ENCODE peak calls at places on chromosomes 3 and 15, in six cellular contexts. R is IMR-90, S is choroid plexus epithelial cell, N is cardiac fibroblast, P is ascending aorta, T is GM06990. K is an unnamed sample.
A peak's percentile ranks its signal among the peaks of the same experiment; 100 is the strongest.

GRCh38 chr3:189361103-189361835 is 189.5 kb downstream of the TPRG1 start:
- DNase-seq in R (no peak), S (no peak), N (no peak), P (no peak), T (no peak), K (no peak)

GRCh38 chr3:127676921-127677351 is 4.2 kb downstream of the ABTB1 start:
- DNase-seq in R (no peak), S (no peak), N (no peak), P (no peak), T (no peak), K (no peak)

GRCh38 chr15:57662802-57663201 is 43.7 kb upstream of the POLR2M start:
- DNase-seq in R (no peak), S (no peak), N (no peak), P (no peak), T (no peak), K (no peak)

GRCh38 chr3:96202181-96202580 is 612.2 kb upstream of the EPHA6 start:
- DNase-seq in R (no peak), S (no peak), N (no peak), P (no peak), T (no peak), K (no peak)

GRCh38 chr3:115248274-115248673 is 101.2 kb upstream of the ZBTB20 start:
- DNase-seq in R (peak; percentile 73), S (no peak), N (peak; percentile 21), P (no peak), T (no peak), K (no peak)

GRCh38 chr15:38610748-38611147 is 46.1 kb upstream of the RASGRP1 start:
- DNase-seq in R (no peak), S (no peak), N (no peak), P (no peak), T (no peak), K (no peak)

GRCh38 chr3:69901802-69902201 is 97.7 kb upstream of the SAMMSON start:
- DNase-seq in R (no peak), S (no peak), N (no peak), P (no peak), T (no peak), K (no peak)

GRCh38 chr3:69207036-69207435 is 84.6 kb upstream of the LMOD3 start:
- DNase-seq in R (no peak), S (no peak), N (no peak), P (no peak), T (no peak), K (no peak)

GRCh38 chr3:123861081-123861836 is 22.9 kb downstream of the MYLK start:
- DNase-seq in R (no peak), S (no peak), N (no peak), P (no peak), T (no peak), K (no peak)

GRCh38 chr15:71278989-71279756 is 163.9 kb downstream of the THSD4 start:
- DNase-seq in R (peak; percentile 97), S (peak; percentile 99), N (peak; percentile 97), P (peak; percentile 31), T (no peak), K (peak; percentile 90)

GRCh38 chr15:39672666-39673065 is 91.8 kb downstream of the THBS1 start:
- DNase-seq in R (no peak), S (no peak), N (no peak), P (no peak), T (no peak), K (no peak)

GRCh38 chr3:186985713-186986364 is 55.5 kb downstream of the ST6GAL1 start:
- DNase-seq in R (no peak), S (no peak), N (peak; percentile 23), P (no peak), T (peak; percentile 35), K (no peak)

GRCh38 chr3:106120334-106120733 is 251.5 kb upstream of the CBLB start:
- DNase-seq in R (peak; percentile 70), S (peak; percentile 34), N (peak; percentile 49), P (no peak), T (no peak), K (no peak)

GRCh38 chr3:32472716-32473115 is 29.9 kb downstream of the CMTM6 start:
- DNase-seq in R (no peak), S (no peak), N (no peak), P (no peak), T (no peak), K (no peak)

GRCh38 chr15:80599359-80599758 is 95.8 kb upstream of the ABHD17C start:
- DNase-seq in R (peak; percentile 86), S (peak; percentile 66), N (peak; percentile 72), P (no peak), T (no peak), K (no peak)

GRCh38 chr3:161893972-161894371 is 397.4 kb downstream of the OTOL1 start:
- DNase-seq in R (peak; percentile 88), S (peak; percentile 87), N (peak; percentile 77), P (no peak), T (no peak), K (no peak)

GRCh38 chr15:28913171-28913765 is 27.5 kb downstream of the APBA2 start:
- DNase-seq in R (peak; percentile 21), S (peak; percentile 13), N (no peak), P (no peak), T (no peak), K (peak; percentile 71)

GRCh38 chr3:15844889-15845288 is 47.1 kb upstream of the ANKRD28 start:
- DNase-seq in R (no peak), S (no peak), N (no peak), P (no peak), T (no peak), K (no peak)

GRCh38 chr15:94972314-94972713 is 741.0 kb downstream of the MCTP2 start:
- DNase-seq in R (no peak), S (peak; percentile 72), N (peak; percentile 37), P (no peak), T (no peak), K (no peak)

GRCh38 chr15:89812126-89812846 is 2.4 kb downstream of the ANPEP start:
- DNase-seq in R (no peak), S (peak; percentile 79), N (peak; percentile 58), P (peak; percentile 28), T (no peak), K (peak; percentile 95)

GRCh38 chr3:64988188-64988587 is 300.4 kb upstream of the ADAMTS9 start:
- DNase-seq in R (no peak), S (no peak), N (no peak), P (no peak), T (no peak), K (no peak)

GRCh38 chr3:64518950-64519349 is 168.8 kb downstream of the ADAMTS9 start:
- DNase-seq in R (peak; percentile 41), S (peak; percentile 66), N (peak; percentile 37), P (no peak), T (no peak), K (no peak)

GRCh38 chr15:60972301-60972700 is 256.8 kb downstream of the RORA start:
- DNase-seq in R (peak; percentile 99), S (peak; percentile 93), N (peak; percentile 55), P (no peak), T (no peak), K (no peak)

GRCh38 chr15:86654501-86654900 is 574.8 kb downstream of the AGBL1 start:
- DNase-seq in R (no peak), S (no peak), N (no peak), P (no peak), T (no peak), K (no peak)

GRCh38 chr15:86649277-86649676 is 569.6 kb downstream of the AGBL1 start:
- DNase-seq in R (no peak), S (no peak), N (no peak), P (no peak), T (no peak), K (no peak)

GRCh38 chr15:86647810-86648440 is 568.3 kb downstream of the AGBL1 start:
- DNase-seq in R (no peak), S (no peak), N (no peak), P (no peak), T (no peak), K (no peak)

GRCh38 chr15:86650084-86650483 is 570.4 kb downstream of the AGBL1 start:
- DNase-seq in R (no peak), S (no peak), N (no peak), P (no peak), T (no peak), K (no peak)

GRCh38 chr15:86653344-86654192 is 573.9 kb downstream of the AGBL1 start:
- DNase-seq in R (no peak), S (no peak), N (no peak), P (no peak), T (no peak), K (no peak)
- H3K4me3 ChIP-seq in R (no peak overlapping the region), S (no peak overlapping the region), N (no peak overlapping the region), P (no peak overlapping the region), T (no peak overlapping the region), K (no peak overlapping the region)

GRCh38 chr15:45394681-45395080 is 16.3 kb upstream of the GATM start:
- DNase-seq in R (no peak), S (no peak), N (no peak), P (no peak), T (no peak), K (no peak)

GRCh38 chr15:45397116-45397665 is 18.8 kb upstream of the GATM start:
- DNase-seq in R (no peak), S (no peak), N (no peak), P (no peak), T (no peak), K (no peak)

GRCh38 chr15:45395956-45396355 is 17.6 kb upstream of the GATM start:
- DNase-seq in R (no peak), S (no peak), N (no peak), P (no peak), T (no peak), K (no peak)

GRCh38 chr15:45391746-45392711 is 13.7 kb upstream of the GATM start:
- DNase-seq in R (no peak), S (no peak), N (no peak), P (no peak), T (peak; percentile 57), K (no peak)

DNA sequence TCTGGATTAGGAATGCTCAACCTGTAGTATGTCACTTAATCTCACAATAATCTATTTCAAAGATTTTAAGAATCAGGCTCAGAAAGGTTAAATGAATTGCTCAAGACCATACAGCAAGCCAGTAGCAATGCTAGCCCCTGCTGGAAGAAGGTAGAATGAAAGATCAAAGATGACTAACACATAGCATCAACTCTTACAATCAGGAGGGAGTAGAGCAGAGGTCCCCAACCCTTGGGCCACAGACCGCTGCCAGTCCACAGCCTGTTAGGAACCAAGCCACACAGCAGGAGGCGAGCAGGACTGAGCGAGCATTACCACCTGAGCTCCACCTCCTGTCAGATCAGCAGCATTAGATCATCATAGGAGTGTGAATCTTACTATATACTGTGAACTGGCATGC is 15.5 kb upstream of the GATM start:
- DNase-seq in R (no peak), S (peak; percentile 25), N (no peak), P (no peak), T (no peak), K (no peak)
- TF ChIP-seq CTCF in R (peak; percentile 9), S (peak; percentile 42), N (peak; percentile 29), P (no peak), T (peak; percentile 43), K (no peak)

GRCh38 chr3:81723732-81724313 is 37.6 kb downstream of the GBE1 start:
- DNase-seq in R (peak; percentile 59), S (peak; percentile 79), N (peak; percentile 69), P (no peak), T (no peak), K (no peak)
- H3K4me3 ChIP-seq in R (no peak overlapping the region), S (no peak overlapping the region), N (no peak overlapping the region), P (peak overlapping the region; percentile 16), T (no peak overlapping the region), K (no peak overlapping the region)

GRCh38 chr3:174002543-174002942 is 605.0 kb downstream of the NLGN1 start:
- DNase-seq in R (no peak), S (peak; percentile 15), N (no peak), P (no peak), T (no peak), K (no peak)
- TF ChIP-seq CTCF in R (peak; percentile 26), S (peak; percentile 34), N (peak; percentile 28), P (no peak), T (no peak), K (no peak)

K was measured in lower leg skin.